ENCODE peak calls at places on chromosome 12, in eight cellular contexts. P, S, K, V, H, D, F and N are unnamed samples.
A peak's percentile ranks its signal among the peaks of the same experiment; 100 is the strongest.

GRCh38 chr12:9372202-9372601 is 164.0 kb upstream of the PZP start:
- DNase-seq in K (no peak), H (no peak), F (no peak), V (no peak), D (no peak), S (no peak), P (no peak), N (no peak)

GRCh38 chr12:85016423-85016822 is 19.7 kb downstream of the TSPAN19 start:
- DNase-seq in P (no peak), V (peak; percentile 82), H (no peak), S (peak; percentile 88), K (no peak), F (no peak), D (no peak), N (no peak)

GRCh38 chr12:90410962-90411361 is 544.0 kb downstream of the CCER1 start:
- DNase-seq in V (no peak), P (no peak), H (no peak), K (no peak), D (no peak), F (no peak), S (no peak), N (no peak)

GRCh38 chr12:13851828-13852227 is 129.6 kb downstream of the GRIN2B start:
- DNase-seq in F (peak; percentile 81), S (no peak), H (peak; percentile 8), V (no peak), K (no peak), P (no peak), D (no peak), N (no peak)

GRCh38 chr12:127398026-127398715 is 868.8 kb upstream of the TMEM132C start:
- DNase-seq in F (no peak), H (no peak), V (no peak), K (no peak), P (no peak), D (no peak), S (no peak), N (no peak)

GRCh38 chr12:71397433-71397954 is 42.1 kb upstream of the LGR5 start:
- DNase-seq in F (no peak), V (no peak), D (no peak), H (no peak), P (no peak), K (no peak), S (peak; percentile 33), N (no peak)

GRCh38 chr12:110266980-110267620 is 13.9 kb upstream of the ATP2A2 start:
- DNase-seq in K (no peak), P (no peak), D (peak; percentile 27), V (peak; percentile 64), F (peak; percentile 87), H (no peak), S (peak; percentile 74), N (no peak)

GRCh38 chr12:132766380-132767085 is 4.9 kb upstream of the ANKLE2 start:
- DNase-seq in V (no peak), S (no peak), K (no peak), H (no peak), D (no peak), P (no peak), F (peak; percentile 74), N (no peak)

GRCh38 chr12:111819191-111820158 is 22.6 kb upstream of the MAPKAPK5 start:
- DNase-seq in S (no peak), K (no peak), P (no peak), H (no peak), V (no peak), D (no peak), F (peak; percentile 89), N (peak; percentile 91)